ENCODE peak calls at places on chromosome 19, in five cellular contexts. X is K562, V is stomach, C is GM12892, P is prostate gland. B is an unnamed sample.

GRCh38 chr19:34217952-34218817 is 36.2 kb upstream of the GARRE1 start:
- DNase-seq in C (no peak), P (peak; percentile 84), X (peak; percentile 84), V (peak; percentile 39), B (no peak)

GRCh38 chr19:31272707-31273106 is 76.5 kb downstream of the TSHZ3 start:
- DNase-seq in V (no peak), C (no peak), P (no peak), X (no peak), B (no peak)

GRCh38 chr19:13441810-13442512 is 64.3 kb downstream of the CACNA1A start:
- DNase-seq in V (no peak), P (no peak), C (peak; percentile 29), X (peak; percentile 67), B (peak; percentile 55)

GRCh38 chr19:10021446-10021845 is 8.2 kb downstream of the RDH8 start:
- DNase-seq in P (no peak), C (no peak), X (no peak), V (no peak), B (no peak)

GRCh38 chr19:2254052-2254872 is 2.0 kb downstream of the JSRP1 start:
- DNase-seq in P (no peak), C (no peak), V (no peak), X (no peak), B (no peak)

GRCh38 chr19:43700368-43701015 is 15.4 kb upstream of the IRGC start:
- DNase-seq in C (no peak), X (no peak), P (no peak), V (peak; percentile 40), B (no peak)

GRCh38 chr19:17616961-17617806 is 61.7 kb downstream of the COLGALT1 start:
- DNase-seq in P (no peak), C (no peak), X (peak; percentile 94), V (no peak), B (no peak)

GRCh38 chr19:9531933-9532332 is 6.5 kb downstream of the ZNF426 start:
- DNase-seq in C (no peak), P (no peak), V (no peak), X (no peak), B (no peak)

GRCh38 chr19:21314676-21315075 is 14.5 kb downstream of the ZNF708 start:
- DNase-seq in C (no peak), P (no peak), X (no peak), V (no peak), B (no peak)

GRCh38 chr19:51108805-51109146 is 567 bp upstream of the CTU1 start:
- DNase-seq in C (no peak), P (no peak), V (no peak), X (no peak), B (no peak)

GRCh38 chr19:34595683-34596082 is 81.3 kb downstream of the SCGB2B2 start:
- DNase-seq in V (no peak), X (no peak), C (no peak), P (no peak), B (no peak)

GRCh38 chr19:51497666-51498065 is 3.9 kb downstream of the SIGLEC12 start:
- DNase-seq in X (peak; percentile 48), V (no peak), C (no peak), P (no peak), B (no peak)

GRCh38 chr19:1942934-1943555 is 2.1 kb downstream of the CSNK1G2 start:
- DNase-seq in P (no peak), X (peak; percentile 22), V (no peak), C (no peak), B (no peak)

GRCh38 chr19:46824887-46825730 is 25.5 kb downstream of the AP2S1 start:
- DNase-seq in V (no peak), P (no peak), X (no peak), C (no peak), B (no peak)

GRCh38 chr19:29666634-29667389 is 1.6 kb downstream of the PLEKHF1 start:
- DNase-seq in C (no peak), P (peak; percentile 70), V (peak; percentile 54), X (peak; percentile 58), B (peak; percentile 62)

GRCh38 chr19:11164879-11165406 is 9.4 kb upstream of the SPC24 start:
- DNase-seq in C (no peak), P (peak; percentile 19), V (peak; percentile 65), X (no peak), B (no peak)

GRCh38 chr19:14400913-14401312 is 18.2 kb downstream of the DDX39A start:
- DNase-seq in V (no peak), X (no peak), P (no peak), C (no peak), B (no peak)

GRCh38 chr19:42121036-42121621 is 11.1 kb downstream of the POU2F2 start:
- DNase-seq in X (no peak), V (no peak), P (no peak), C (no peak), B (no peak)

GRCh38 chr19:58549664-58550361 is 5.1 kb downstream of the CHMP2A start:
- DNase-seq in C (no peak), X (no peak), V (no peak), P (no peak), B (no peak)

GRCh38 chr19:29483944-29484581 is 41.7 kb upstream of the VSTM2B start:
- DNase-seq in V (no peak), X (no peak), C (no peak), P (no peak), B (no peak)

GRCh38 chr19:3646336-3647092 is 19.9 kb upstream of the CACTIN start:
- DNase-seq in V (no peak), C (no peak), X (no peak), P (no peak), B (no peak)

DNA sequence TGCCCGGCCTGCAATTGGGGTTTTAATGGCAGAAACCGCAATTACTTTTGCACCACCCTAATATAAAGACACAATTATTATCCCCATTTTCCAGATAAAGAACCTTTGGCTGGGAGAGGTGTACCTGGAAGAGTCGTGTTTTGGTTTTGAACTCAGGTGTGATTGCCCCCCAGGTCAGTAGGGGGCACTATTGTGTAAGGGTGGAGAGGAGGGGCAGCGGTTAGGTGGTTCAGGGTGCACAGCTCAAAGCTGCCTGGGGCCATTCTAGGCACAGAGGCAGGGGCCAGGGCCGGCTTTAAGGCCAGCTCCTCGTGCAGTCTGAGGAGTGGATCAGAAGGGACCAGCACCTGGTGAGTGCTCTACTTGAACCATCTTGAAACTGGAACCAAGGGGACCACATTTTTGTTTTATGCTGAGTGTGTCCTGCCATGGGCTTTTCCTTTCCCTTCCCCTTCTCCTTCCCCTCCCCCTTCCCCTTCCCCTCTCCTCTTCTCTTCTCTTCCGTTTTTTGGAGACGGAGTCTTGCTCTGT is 5.8 kb upstream of the FCGRT start:
- DNase-seq in V (peak; percentile 76), P (no peak), X (peak; percentile 84), C (peak; percentile 76), B (no peak)
- TF ChIP-seq POLR2AphosphoS5 in V (no peak), P (no peak), X (no peak), C (no peak), B (no peak)

GRCh38 chr19:5189318-5189607 is 151.3 kb downstream of the PTPRS start:
- DNase-seq in P (no peak), X (no peak), V (no peak), C (no peak), B (no peak)
- TF ChIP-seq POLR2AphosphoS5 in P (no peak), X (no peak), V (no peak), C (no peak), B (no peak)

GRCh38 chr19:18839465-18840287 is 7.9 kb downstream of the UPF1 start:
- DNase-seq in P (no peak), V (peak; percentile 61), X (no peak), C (no peak), B (no peak)
- TF ChIP-seq POLR2AphosphoS5 in P (no peak), V (no peak), X (no peak), C (no peak), B (no peak)

GRCh38 chr19:56372281-56372680 is 21.1 kb downstream of the ZNF582 start:
- DNase-seq in P (no peak), V (no peak), C (no peak), X (no peak), B (no peak)

GRCh38 chr19:56369886-56370676 is 23.3 kb downstream of the ZNF582 start:
- DNase-seq in X (no peak), V (no peak), P (no peak), C (no peak), B (no peak)

DNA sequence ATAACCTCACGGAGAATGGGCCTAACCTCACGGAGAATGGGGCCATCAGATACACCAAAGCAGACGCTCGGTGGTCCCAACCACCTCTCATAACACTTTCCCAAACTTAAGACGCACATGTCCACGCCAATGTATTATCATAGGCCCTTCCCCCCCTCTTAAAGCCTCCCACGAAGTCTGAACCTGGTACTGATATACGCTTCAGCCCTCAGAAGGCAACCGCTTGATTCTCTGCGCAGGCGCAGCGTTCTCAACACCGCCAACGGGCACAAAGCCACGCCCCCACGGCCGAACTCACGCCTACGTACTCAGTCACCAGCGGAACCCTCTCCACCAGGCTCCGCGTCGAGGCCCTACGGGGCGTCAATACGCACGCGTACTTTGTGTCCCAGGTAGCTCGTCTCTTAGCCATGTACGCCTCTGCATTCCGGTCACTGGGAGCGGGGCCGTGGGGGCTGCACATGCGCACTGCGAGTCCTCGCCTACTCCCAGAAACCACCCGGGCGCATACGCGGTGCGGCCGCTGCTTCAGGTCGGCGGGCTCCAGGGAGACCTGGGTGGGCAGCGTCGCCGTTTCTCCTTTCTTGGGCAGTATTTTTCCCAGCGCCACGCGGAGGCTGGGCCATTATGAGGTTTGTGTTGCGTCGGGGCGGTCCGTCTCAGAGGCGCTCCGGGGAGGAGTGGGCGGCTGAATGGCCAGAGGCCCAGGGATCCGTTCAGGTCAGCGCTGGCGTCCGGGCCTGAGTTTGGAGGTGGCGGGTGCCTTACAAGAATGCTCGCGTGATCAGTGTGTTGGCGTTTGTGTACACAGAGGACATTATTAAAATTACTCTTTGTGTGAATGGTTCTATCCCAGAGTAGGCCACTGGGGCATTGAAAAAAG is 25.3 kb downstream of the ZNF582 start:
- DNase-seq in X (peak; percentile 96), V (peak; percentile 85), P (peak; percentile 85), C (peak; percentile 50), B (peak; percentile 72)
- TF ChIP-seq POLR2AphosphoS5 in X (peak; percentile 70), V (peak; percentile 75), P (peak; percentile 86), C (no peak), B (peak; percentile 45)

DNA sequence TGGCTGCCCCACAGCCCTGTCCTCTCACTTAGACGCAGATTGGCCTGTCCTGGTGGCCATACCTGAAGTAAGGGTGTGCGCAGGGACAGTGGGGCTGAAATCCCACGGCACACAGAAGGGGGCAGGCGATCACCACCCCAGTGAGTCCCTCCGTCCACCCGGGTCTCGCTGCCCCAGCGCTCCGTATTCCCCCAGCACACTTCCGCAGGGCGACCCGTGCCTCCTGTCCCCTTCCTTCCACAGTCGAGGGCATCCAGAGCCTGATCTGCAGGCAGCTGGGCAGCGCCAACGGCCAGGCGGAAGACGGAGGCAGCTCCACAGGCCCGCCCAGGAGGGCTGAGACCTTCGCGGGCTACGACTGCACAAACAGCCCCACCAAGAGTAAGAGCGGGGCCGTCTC is 25.3 kb downstream of the PEX11G start:
- DNase-seq in V (no peak), X (no peak), P (no peak), C (no peak), B (no peak)
- TF ChIP-seq POLR2AphosphoS5 in V (no peak), X (no peak), P (no peak), C (no peak), B (no peak)

GRCh38 chr19:36392916-36393673 is 14.1 kb upstream of the ZFP14 start:
- DNase-seq in X (no peak), V (no peak), C (no peak), P (no peak), B (no peak)
- TF ChIP-seq POLR2AphosphoS5 in X (no peak), V (no peak), C (no peak), P (no peak), B (no peak)

B was measured in breast epithelium.